ENCODE peak calls at places on chromosomes 5 and 9, in nine cellular contexts. C is aorta; G is NB4; Y is CD4-positive, CD25-positive, alpha-beta regulatory T cell; L is lower leg skin; Z is A549; R is mucosa of descending colon; T is right lobe of liver; D is naive thymus-derived CD4-positive, alpha-beta T cell. B is an unnamed sample.

GRCh38 chr5:73960023-73960422 is 334.0 kb downstream of the ARHGEF28 start:
- DNase-seq in C (no peak), R (no peak), L (no peak), D (no peak), Y (no peak), G (peak), T (no peak), Z (no peak), B (peak)

GRCh38 chr9:20442461-20443319 is 179.6 kb downstream of the MLLT3 start:
- DNase-seq in T (no peak), Z (no peak), D (no peak), Y (no peak), C (no peak), G (no peak), R (no peak), L (no peak), B (no peak)

GRCh38 chr5:56693220-56693579 is 122.1 kb upstream of the MAP3K1 start:
- DNase-seq in L (no peak), G (peak), R (no peak), Z (no peak), C (no peak), T (no peak), Y (no peak), D (no peak), B (no peak)

GRCh38 chr5:32852535-32852934 is 141.4 kb downstream of the NPR3 start:
- DNase-seq in L (no peak), Y (no peak), T (no peak), R (peak), Z (peak), C (peak), G (peak), D (no peak), B (no peak)

GRCh38 chr5:149110406-149110805 is 30.9 kb upstream of the ABLIM3 start:
- DNase-seq in L (no peak), C (no peak), Z (no peak), D (no peak), T (no peak), G (no peak), R (no peak), Y (no peak), B (no peak)

GRCh38 chr5:5494489-5495402 is 72.3 kb downstream of the ICE1 start:
- DNase-seq in G (peak), T (peak), C (peak), Y (peak), L (peak), Z (peak), R (peak), D (peak), B (no peak)

GRCh38 chr5:154972476-154973080 is 31.7 kb downstream of the MRPL22 start:
- DNase-seq in Z (peak), G (peak), C (no peak), D (no peak), L (no peak), Y (no peak), T (no peak), R (peak), B (no peak)

GRCh38 chr5:132293992-132294727 is at the start of gene SLC22A4:
- DNase-seq in R (peak), Z (peak), G (peak), Y (peak), D (peak), C (peak), T (peak), L (peak), B (peak)

GRCh38 chr9:100098241-100098886 is 436 bp downstream of the ERP44 start:
- DNase-seq in T (peak), Z (peak), G (peak), L (peak), D (peak), Y (no peak), C (no peak), R (peak), B (no peak)

GRCh38 chr9:385818-386398 is 171.2 kb downstream of the DOCK8 start:
- DNase-seq in R (peak), G (peak), L (peak), Y (peak), C (no peak), T (no peak), D (peak), Z (peak), B (peak)

GRCh38 chr5:147101654-147102053 is 133.2 kb upstream of the STK32A start:
- DNase-seq in T (no peak), R (no peak), L (no peak), Z (no peak), C (no peak), G (no peak), D (no peak), Y (no peak), B (no peak)

GRCh38 chr5:39757121-39757520 is 332.3 kb upstream of the DAB2 start:
- DNase-seq in L (no peak), T (no peak), G (no peak), R (no peak), Z (no peak), D (no peak), Y (no peak), C (no peak), B (no peak)

GRCh38 chr5:38638656-38639055 is 82.2 kb upstream of the LIFR start:
- DNase-seq in R (no peak), Y (no peak), L (no peak), Z (no peak), C (no peak), T (no peak), G (no peak), D (no peak), B (no peak)

GRCh38 chr5:122473941-122474340 is 161.9 kb downstream of the SNCAIP start:
- DNase-seq in Y (no peak), L (no peak), D (no peak), C (no peak), Z (no peak), T (no peak), R (no peak), G (no peak), B (no peak)

GRCh38 chr5:37304888-37305287 is 55.7 kb upstream of the CPLANE1 start:
- DNase-seq in C (no peak), L (no peak), Y (no peak), T (no peak), D (no peak), G (no peak), Z (no peak), R (no peak), B (no peak)

GRCh38 chr9:14400658-14400995 is 86.7 kb upstream of the NFIB start:
- DNase-seq in G (peak), L (peak), C (no peak), T (peak), Z (peak), R (peak), D (no peak), Y (no peak), B (no peak)

GRCh38 chr9:37329576-37329975 is 92.9 kb upstream of the GRHPR start:
- DNase-seq in G (peak), Z (peak), T (no peak), C (no peak), D (no peak), L (no peak), Y (peak), R (no peak), B (peak)

GRCh38 chr9:32351845-32352244 is 32.6 kb upstream of the ACO1 start:
- DNase-seq in G (peak), Z (peak), C (no peak), T (no peak), Y (no peak), R (no peak), L (no peak), D (no peak), B (peak)

GRCh38 chr9:91736311-91736710 is 213.7 kb downstream of the ROR2 start:
- DNase-seq in Y (no peak), G (no peak), T (no peak), R (no peak), Z (no peak), L (no peak), D (no peak), C (no peak), B (no peak)

GRCh38 chr9:136538599-136539426 is 7.0 kb downstream of the NOTCH1 start:
- DNase-seq in L (no peak), Z (no peak), R (peak), D (peak), T (no peak), Y (peak), C (no peak), G (no peak), B (peak)

GRCh38 chr9:4674783-4675182 is 4.6 kb upstream of the CDC37L1 start:
- DNase-seq in Y (no peak), C (no peak), L (no peak), T (no peak), R (no peak), Z (peak), D (no peak), G (peak), B (no peak)

GRCh38 chr9:133619791-133620190 is 10.6 kb upstream of the FAM163B start:
- DNase-seq in Y (peak), D (peak), R (peak), L (no peak), C (peak), Z (no peak), G (no peak), T (no peak), B (peak)

GRCh38 chr5:74556631-74557595 is 83.6 kb downstream of the ENC1 start:
- DNase-seq in G (no peak), C (no peak), R (no peak), T (no peak), D (no peak), L (no peak), Y (no peak), Z (no peak), B (no peak)

GRCh38 chr9:129473523-129474244 is 147.2 kb downstream of the C9orf50 start:
- DNase-seq in L (peak), Y (no peak), T (no peak), D (no peak), G (no peak), Z (no peak), R (no peak), C (peak), B (no peak)

GRCh38 chr9:10045598-10045997 is 567.2 kb downstream of the PTPRD start:
- DNase-seq in T (no peak), G (peak), Y (no peak), D (no peak), R (no peak), L (no peak), C (no peak), Z (peak), B (no peak)

GRCh38 chr9:134364391-134365114 is 38.3 kb downstream of the RXRA start:
- DNase-seq in Z (no peak), R (no peak), C (no peak), T (peak), G (no peak), D (no peak), Y (no peak), L (no peak), B (no peak)

GRCh38 chr5:33160871-33161270 is 279.9 kb upstream of the TARS1 start:
- DNase-seq in R (no peak), G (no peak), C (no peak), Z (no peak), Y (no peak), L (no peak), T (no peak), D (no peak), B (no peak)

GRCh38 chr5:142110988-142111687 is 2.6 kb downstream of the NDFIP1 start:
- DNase-seq in T (no peak), R (no peak), G (no peak), D (no peak), Y (no peak), C (no peak), Z (no peak), L (no peak), B (no peak)
- H3K4me3 ChIP-seq in T (no peak), R (no peak), G (no peak), D (peak), Y (peak), C (no peak), Z (no peak), L (no peak), B (no peak)

GRCh38 chr5:157327771-157328170 is 61.8 kb downstream of the CYFIP2 start:
- DNase-seq in L (no peak), R (peak), T (no peak), C (no peak), Y (peak), D (peak), G (no peak), Z (no peak), B (peak)
- H3K4me3 ChIP-seq in L (no peak), R (no peak), T (no peak), C (no peak), Y (peak), D (no peak), G (peak), Z (no peak), B (no peak)

DNA sequence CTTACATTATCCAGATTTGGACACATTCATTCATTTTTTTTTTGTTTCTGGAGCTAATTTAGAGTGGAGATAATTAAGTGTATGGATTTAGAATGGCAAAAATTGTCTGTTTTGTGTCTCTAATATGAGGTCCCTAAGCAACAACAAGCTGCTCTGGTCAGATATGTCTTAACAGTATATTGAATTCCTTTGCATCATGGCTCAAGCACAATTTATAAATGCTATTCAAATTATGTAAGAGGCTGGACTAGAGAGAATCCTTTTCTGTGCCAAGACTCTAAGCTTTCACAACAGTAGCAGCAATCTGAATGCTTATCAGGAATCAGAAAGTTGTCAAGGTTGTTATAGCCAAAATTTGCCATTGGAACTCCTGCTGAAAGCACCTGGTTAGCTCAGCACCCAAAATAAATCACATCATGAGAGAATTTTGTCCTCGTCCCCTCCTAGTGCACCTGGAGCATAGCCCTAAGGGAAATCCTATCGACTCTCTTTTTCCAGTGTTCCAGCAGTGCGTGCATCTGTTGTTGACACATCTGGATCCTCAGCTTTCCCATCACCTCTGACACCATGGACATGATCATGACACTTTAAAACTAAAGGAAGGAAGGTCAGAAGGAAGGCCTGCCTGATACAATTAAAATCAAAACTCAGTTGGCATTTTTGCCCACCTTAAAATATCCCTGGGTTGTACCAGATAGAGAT is 98.5 kb upstream of the HMHB1 start:
- DNase-seq in D (no peak), C (no peak), L (no peak), R (no peak), Y (no peak), G (no peak), T (no peak), Z (no peak), B (no peak)
- H3K4me3 ChIP-seq in D (no peak), C (no peak), L (no peak), R (no peak), Y (no peak), G (no peak), T (no peak), Z (no peak), B (no peak)

DNA sequence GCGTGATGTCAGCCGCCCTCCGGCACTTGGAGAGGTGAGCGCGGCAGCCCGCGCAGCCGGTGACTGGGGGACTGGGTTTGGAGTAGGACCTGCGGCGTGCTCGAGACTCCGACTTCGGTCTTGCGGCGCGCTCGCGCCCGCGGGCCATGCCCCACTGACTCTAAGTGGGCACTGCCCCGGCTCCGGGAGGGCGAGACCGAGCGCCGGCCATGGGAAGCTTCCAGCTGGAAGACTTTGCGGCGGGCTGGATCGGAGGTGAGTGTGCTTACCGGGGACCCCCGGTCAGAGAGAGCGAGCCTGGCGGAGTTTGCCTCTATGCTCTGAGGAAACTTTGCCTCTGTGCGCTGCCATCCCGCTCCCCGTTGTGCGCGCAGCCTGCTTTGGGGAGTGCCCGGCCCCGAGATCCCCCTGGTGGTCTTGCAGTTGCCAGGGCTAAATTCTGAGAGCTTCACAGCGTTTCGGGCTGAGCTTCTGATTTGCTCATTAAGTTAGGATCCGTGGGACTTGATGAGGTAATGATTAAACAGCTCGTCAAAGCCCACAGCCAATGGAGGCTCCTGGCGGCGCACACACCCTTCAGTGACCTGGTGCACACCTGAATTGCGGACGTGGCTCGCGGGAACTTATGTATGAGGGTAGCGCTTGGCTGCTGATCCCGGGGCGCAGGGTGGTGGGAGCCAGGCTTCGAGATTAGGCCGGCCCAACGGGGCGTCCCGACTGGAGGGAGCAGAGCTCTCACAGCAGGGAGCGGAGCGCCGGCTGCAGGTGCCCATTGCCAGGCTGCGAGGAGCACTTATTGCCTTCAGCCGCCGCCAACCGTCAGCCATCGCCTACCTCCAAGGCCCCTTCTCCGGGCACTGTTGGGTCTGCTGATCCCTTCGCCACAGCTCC is at the start of gene SLC25A48:
- DNase-seq in Z (peak), Y (no peak), C (peak), R (peak), G (no peak), D (no peak), L (no peak), T (peak), B (no peak)
- H3K4me3 ChIP-seq in Z (peak), Y (no peak), C (no peak), R (no peak), G (no peak), D (no peak), L (no peak), T (peak), B (no peak)

GRCh38 chr5:181241393-181241975 is 2.2 kb downstream of the RACK1 start:
- DNase-seq in D (no peak), G (peak), Z (peak), T (no peak), C (peak), L (peak), Y (no peak), R (no peak), B (peak)
- H3K4me3 ChIP-seq in D (peak), G (peak), Z (peak), T (no peak), C (no peak), L (no peak), Y (peak), R (no peak), B (peak)

GRCh38 chr5:172841258-172841657 is 7.2 kb downstream of the ERGIC1 start:
- DNase-seq in C (no peak), Y (no peak), R (no peak), Z (no peak), L (no peak), T (no peak), D (no peak), G (no peak), B (no peak)

GRCh38 chr5:172840778-172841154 is 6.7 kb downstream of the ERGIC1 start:
- DNase-seq in L (no peak), R (no peak), Z (no peak), Y (no peak), C (no peak), T (no peak), D (no peak), G (no peak), B (no peak)

GRCh38 chr5:172840077-172840777 is 6.2 kb downstream of the ERGIC1 start:
- DNase-seq in Y (no peak), D (no peak), L (no peak), G (no peak), Z (no peak), R (no peak), C (no peak), T (no peak), B (no peak)

GRCh38 chr5:172838151-172838875 is 4.3 kb downstream of the ERGIC1 start:
- DNase-seq in T (no peak), G (no peak), Z (no peak), L (no peak), D (no peak), Y (no peak), R (no peak), C (peak), B (no peak)

DNA sequence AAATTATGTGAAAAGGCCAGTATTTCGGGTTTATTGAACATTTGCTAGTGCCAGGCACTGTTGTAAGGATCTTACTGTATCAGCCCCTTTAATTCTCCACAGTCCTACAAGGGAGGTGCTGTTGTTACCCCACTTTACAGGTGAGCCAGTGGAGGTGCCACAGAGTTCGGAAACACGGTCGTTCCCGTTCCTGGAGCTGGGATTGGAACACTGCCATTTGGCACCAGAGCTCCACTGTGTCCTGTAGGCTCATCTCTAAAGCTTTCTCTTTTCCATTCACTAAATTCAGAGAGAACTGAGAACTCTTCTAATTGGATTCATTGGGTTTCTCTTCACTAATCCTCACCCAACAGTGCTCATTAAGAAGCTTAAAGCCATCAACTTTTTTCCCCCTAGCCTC is 5.6 kb downstream of the ERGIC1 start:
- DNase-seq in D (no peak), T (peak), R (no peak), Z (no peak), C (peak), G (no peak), Y (no peak), L (no peak), B (no peak)
- H3K4me3 ChIP-seq in D (no peak), T (no peak), R (no peak), Z (no peak), C (no peak), G (no peak), Y (no peak), L (no peak), B (no peak)

B was measured in Jurkat, Clone E6-1.